ENCODE peak calls at places on chromosomes 6 and 20, in five cellular contexts. J is A549, R is HepG2, L is K562, C is GM12878. K is an unnamed sample.
A peak's percentile ranks its signal among the peaks of the same experiment; 100 is the strongest.

GRCh38 chr20:23826541-23827018 is at the start of gene CST2:
- DNase-seq in J (no peak), R (no peak), L (no peak), C (no peak), K (no peak)

GRCh38 chr6:52356017-52356416 is 5.9 kb upstream of the PAQR8 start:
- DNase-seq in J (no peak), R (no peak), L (peak; percentile 46), C (no peak), K (no peak)

GRCh38 chr20:48785256-48785655 is 42.5 kb downstream of the PREX1 start:
- DNase-seq in J (no peak), R (no peak), L (no peak), C (no peak), K (no peak)

GRCh38 chr6:7129784-7130569 is 22.2 kb downstream of the RREB1 start:
- DNase-seq in J (no peak), R (peak; percentile 71), L (no peak), C (no peak), K (no peak)

GRCh38 chr20:3123542-3123941 is 36.1 kb downstream of the FASTKD5 start:
- DNase-seq in J (no peak), R (no peak), L (no peak), C (no peak), K (no peak)

GRCh38 chr20:35833271-35833670 is 61.5 kb downstream of the PHF20 start:
- DNase-seq in J (no peak), R (no peak), L (no peak), C (no peak), K (no peak)

GRCh38 chr20:40276291-40276690 is 412.7 kb downstream of the MAFB start:
- DNase-seq in J (no peak), R (no peak), L (no peak), C (no peak), K (no peak)

GRCh38 chr6:33112148-33112547 is 36.4 kb downstream of the HLA-DPB1 start:
- DNase-seq in J (no peak), R (peak; percentile 23), L (peak; percentile 15), C (peak; percentile 68), K (peak; percentile 78)

GRCh38 chr6:148329568-148330299 is 12.9 kb upstream of the SASH1 start:
- DNase-seq in J (no peak), R (no peak), L (no peak), C (no peak), K (peak; percentile 83)

GRCh38 chr6:37653933-37654565 is 43.6 kb downstream of the MDGA1 start:
- DNase-seq in J (peak; percentile 43), R (peak; percentile 36), L (peak; percentile 79), C (peak; percentile 19), K (peak; percentile 47)

GRCh38 chr6:111995409-111995808 is 58.5 kb upstream of the CCN6 start:
- DNase-seq in J (no peak), R (no peak), L (no peak), C (no peak), K (no peak)

GRCh38 chr20:53657289-53657678 is 63.6 kb upstream of the ZNF217 start:
- DNase-seq in J (no peak), R (no peak), L (no peak), C (no peak), K (no peak)

GRCh38 chr20:10992776-10993175 is 319.0 kb upstream of the JAG1 start:
- DNase-seq in J (no peak), R (no peak), L (no peak), C (no peak), K (no peak)

GRCh38 chr20:50420380-50420779 is 89.8 kb upstream of the PTPN1 start:
- DNase-seq in J (no peak), R (no peak), L (no peak), C (no peak), K (no peak)

GRCh38 chr20:56160956-56161355 is 87.6 kb upstream of the MC3R start:
- DNase-seq in J (no peak), R (no peak), L (no peak), C (no peak), K (no peak)

GRCh38 chr6:42300701-42301100 is 83.0 kb upstream of the MRPS10 start:
- DNase-seq in J (no peak), R (no peak), L (no peak), C (no peak), K (no peak)

GRCh38 chr6:134111062-134111677 is 58.7 kb upstream of the SLC2A12 start:
- DNase-seq in J (peak; percentile 53), R (peak; percentile 82), L (peak; percentile 83), C (no peak), K (peak; percentile 59)

DNA sequence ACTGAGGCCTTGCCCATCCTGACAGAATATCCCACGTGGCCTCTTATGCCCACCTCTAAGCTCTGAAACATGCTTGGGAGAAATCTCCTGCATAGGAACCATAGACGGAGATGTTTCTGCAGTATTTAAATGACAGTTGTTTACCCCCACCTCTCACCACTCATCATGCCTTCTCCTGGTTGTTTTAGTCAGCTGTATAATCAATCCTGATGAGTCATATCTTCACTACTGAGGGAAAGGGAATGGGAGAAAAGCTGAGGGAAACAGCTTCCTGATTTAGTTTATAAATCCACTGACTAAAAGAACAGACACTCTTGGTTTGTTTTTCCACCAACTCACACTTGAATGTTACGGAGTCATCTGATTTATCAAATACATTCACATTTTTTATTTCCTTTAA is 113.2 kb upstream of the TENT5A start:
- DNase-seq in J (peak; percentile 1), R (peak; percentile 51), L (no peak), C (no peak), K (peak; percentile 88)
- TF ChIP-seq MYC in J (no peak), R (no peak), L (no peak), C (no peak), K (no peak)

GRCh38 chr6:147103007-147103406 is 101.2 kb upstream of the STXBP5 start:
- DNase-seq in J (no peak), R (no peak), L (no peak), C (no peak), K (no peak)
- TF ChIP-seq MYC in J (no peak), R (no peak), L (no peak), C (no peak), K (no peak)

GRCh38 chr6:30726506-30727413 is 6.6 kb downstream of the TUBB start:
- DNase-seq in J (no peak), R (no peak), L (no peak), C (no peak), K (no peak)

GRCh38 chr6:30722280-30723112 is 2.3 kb downstream of the TUBB start:
- DNase-seq in J (peak; percentile 56), R (peak; percentile 82), L (peak; percentile 92), C (no peak), K (peak; percentile 82)

GRCh38 chr6:30727920-30728605 is 7.9 kb downstream of the TUBB start:
- DNase-seq in J (no peak), R (no peak), L (peak; percentile 31), C (no peak), K (peak; percentile 26)

GRCh38 chr6:30724906-30725667 is 4.9 kb downstream of the TUBB start:
- DNase-seq in J (no peak), R (no peak), L (peak; percentile 50), C (no peak), K (no peak)

GRCh38 chr6:30725713-30726505 is 5.8 kb downstream of the TUBB start:
- DNase-seq in J (no peak), R (no peak), L (peak; percentile 61), C (no peak), K (peak; percentile 26)
- TF ChIP-seq MYC in J (no peak), R (no peak), L (no peak), C (no peak), K (no peak)

DNA sequence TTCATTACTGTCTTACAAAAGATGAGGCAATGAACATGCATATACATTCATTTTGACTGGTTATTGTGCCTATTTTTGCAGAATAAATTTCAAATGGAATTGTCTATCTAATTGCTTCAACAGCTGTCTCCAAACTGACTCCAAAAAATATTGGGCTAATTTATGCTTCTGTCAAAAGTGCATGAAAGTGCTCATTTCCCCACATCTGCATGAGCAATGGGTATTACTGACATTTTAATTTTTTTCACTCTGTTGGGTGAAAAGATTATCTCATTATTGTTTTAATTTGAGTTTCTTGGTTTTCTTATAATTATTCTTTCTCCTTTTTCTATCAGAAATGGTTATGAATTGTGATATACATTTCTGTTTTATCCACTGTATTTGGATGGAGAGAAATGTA is 404.2 kb downstream of the QKI start:
- DNase-seq in J (no peak), R (no peak), L (no peak), C (no peak), K (no peak)
- TF ChIP-seq MYC in J (no peak), R (no peak), L (no peak), C (no peak), K (no peak)

DNA sequence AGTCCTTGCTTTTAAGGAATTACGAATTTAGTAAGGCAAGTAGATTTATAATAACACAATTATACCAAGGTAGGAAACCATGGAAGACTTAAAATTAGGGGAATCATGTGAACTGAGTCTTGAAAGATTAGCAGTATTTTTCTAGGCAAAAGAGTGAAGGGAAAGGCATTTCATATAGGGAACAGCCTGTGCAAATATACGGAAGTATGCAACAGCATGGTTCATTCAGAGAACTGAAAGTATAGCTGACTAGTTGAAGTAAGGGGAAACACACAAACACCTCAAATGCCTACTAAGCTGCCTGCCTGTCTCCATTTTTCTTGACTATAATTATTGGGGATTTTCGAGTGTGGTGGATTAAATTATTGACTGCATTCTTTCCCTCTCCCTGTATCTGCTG is 39.0 kb upstream of the ECHDC1 start:
- DNase-seq in J (no peak), R (no peak), L (no peak), C (no peak), K (no peak)
- TF ChIP-seq MYC in J (no peak), R (no peak), L (no peak), C (no peak), K (no peak)

GRCh38 chr20:18288748-18289705 is 700 bp downstream of the ZNF133 start:
- DNase-seq in J (peak; percentile 40), R (peak; percentile 42), L (peak; percentile 16), C (no peak), K (no peak)
- TF ChIP-seq MYC in J (no peak), R (peak; percentile 1), L (no peak), C (no peak), K (no peak)